ENCODE peak calls at places on chromosomes 7 and 10, in five cellular contexts. D, V, S, K and N are unnamed samples.

GRCh38 chr7:17126413-17127374 is 171.8 kb upstream of the AHR start:
- DNase-seq in V (peak; percentile 46), K (no peak), D (no peak), S (no peak), N (no peak)

GRCh38 chr7:134636008-134636449 is 10.6 kb upstream of the BPGM start:
- DNase-seq in S (no peak), V (no peak), D (no peak), K (no peak), N (peak; percentile 73)

GRCh38 chr10:129955591-129956284 is 8.3 kb downstream of the EBF3 start:
- DNase-seq in D (peak; percentile 43), V (no peak), S (no peak), K (no peak), N (no peak)

GRCh38 chr10:6694447-6695155 is 114.5 kb upstream of the PRKCQ start:
- DNase-seq in S (no peak), K (no peak), D (peak; percentile 22), V (no peak), N (no peak)

GRCh38 chr10:77478248-77478963 is 159.2 kb downstream of the KCNMA1 start:
- DNase-seq in K (no peak), V (peak; percentile 96), D (no peak), S (no peak), N (no peak)

GRCh38 chr7:13989138-13989943 is at the start of gene ETV1:
- DNase-seq in K (peak; percentile 80), D (peak; percentile 56), S (peak; percentile 76), V (peak; percentile 60), N (no peak)

GRCh38 chr7:157683251-157684156 is 346.7 kb downstream of the DNAJB6 start:
- DNase-seq in S (peak; percentile 38), K (no peak), V (no peak), D (no peak), N (no peak)

GRCh38 chr10:43355749-43356371 is 15.6 kb upstream of the FXYD4 start:
- DNase-seq in D (peak; percentile 82), V (no peak), S (no peak), K (no peak), N (no peak)

GRCh38 chr10:17062009-17062408 is 67.6 kb downstream of the CUBN start:
- DNase-seq in V (peak; percentile 90), K (no peak), D (peak; percentile 11), S (no peak), N (no peak)

GRCh38 chr10:80171248-80171660 is 34.1 kb downstream of the ANXA11 start:
- DNase-seq in S (no peak), K (no peak), D (no peak), V (no peak), N (no peak)

GRCh38 chr10:47158116-47159071 is 141.6 kb upstream of the GDF10 start:
- DNase-seq in D (no peak), S (no peak), K (no peak), V (no peak), N (no peak)

GRCh38 chr7:2041496-2042367 is 191.0 kb downstream of the MAD1L1 start:
- DNase-seq in V (no peak), K (no peak), D (no peak), S (peak; percentile 15), N (no peak)

GRCh38 chr7:38796636-38797501 is 112.1 kb downstream of the VPS41 start:
- DNase-seq in S (peak; percentile 41), V (peak; percentile 67), K (peak; percentile 25), D (peak; percentile 58), N (peak; percentile 15)
- TF ChIP-seq RCOR1 in S (no peak), V (no peak), K (no peak), D (no peak), N (no peak)

DNA sequence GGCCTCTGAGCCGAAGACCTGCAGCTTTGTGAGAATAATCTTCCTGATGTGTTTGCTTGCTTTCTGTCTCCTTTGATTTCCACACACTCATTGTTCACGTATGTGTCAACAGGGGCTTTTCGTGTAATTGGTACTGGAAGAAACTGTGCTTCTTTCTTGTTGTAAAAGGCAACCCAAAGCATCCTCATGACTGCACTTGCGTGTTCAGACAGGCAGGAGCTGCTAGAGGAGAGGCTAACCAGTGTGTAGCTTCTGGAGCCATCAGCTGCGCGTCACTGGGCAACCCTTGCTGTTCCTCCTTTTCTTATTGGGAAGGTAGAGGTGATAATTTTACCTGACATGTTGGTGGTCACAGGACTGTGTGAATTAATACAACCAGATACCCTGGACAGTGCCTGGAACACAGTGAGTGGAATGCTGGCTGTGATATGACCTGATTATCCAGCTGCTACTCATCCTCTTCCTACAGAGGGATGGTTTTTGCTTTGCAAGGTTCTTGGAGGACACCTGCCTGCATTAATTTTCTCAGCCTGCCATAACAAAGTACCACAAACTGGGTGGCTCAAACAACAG is 213.0 kb downstream of the ABCA13 start:
- DNase-seq in V (no peak), K (no peak), S (no peak), D (no peak), N (no peak)
- TF ChIP-seq RCOR1 in V (no peak), K (no peak), S (no peak), D (no peak), N (no peak)

GRCh38 chr7:88339195-88339922 is 32.7 kb upstream of the STEAP4 start:
- DNase-seq in K (no peak), V (no peak), D (no peak), S (peak; percentile 17), N (no peak)
- TF ChIP-seq RCOR1 in K (no peak), V (no peak), D (no peak), S (no peak), N (no peak)

GRCh38 chr10:84159076-84159475 is 14.5 kb upstream of the GPR15LG start:
- DNase-seq in D (no peak), S (no peak), V (no peak), K (no peak), N (no peak)
- TF ChIP-seq RCOR1 in D (no peak), S (no peak), V (no peak), K (no peak), N (no peak)

GRCh38 chr7:20793258-20793657 is 6.6 kb upstream of the SP8 start:
- DNase-seq in V (no peak), K (no peak), D (no peak), S (no peak), N (no peak)
- TF ChIP-seq RCOR1 in V (no peak), K (no peak), D (no peak), S (no peak), N (no peak)

GRCh38 chr7:138491612-138492386 is 31.7 kb downstream of the TRIM24 start:
- DNase-seq in D (no peak), S (no peak), K (no peak), V (no peak), N (no peak)
- TF ChIP-seq RCOR1 in D (no peak), S (no peak), K (no peak), V (no peak), N (no peak)

DNA sequence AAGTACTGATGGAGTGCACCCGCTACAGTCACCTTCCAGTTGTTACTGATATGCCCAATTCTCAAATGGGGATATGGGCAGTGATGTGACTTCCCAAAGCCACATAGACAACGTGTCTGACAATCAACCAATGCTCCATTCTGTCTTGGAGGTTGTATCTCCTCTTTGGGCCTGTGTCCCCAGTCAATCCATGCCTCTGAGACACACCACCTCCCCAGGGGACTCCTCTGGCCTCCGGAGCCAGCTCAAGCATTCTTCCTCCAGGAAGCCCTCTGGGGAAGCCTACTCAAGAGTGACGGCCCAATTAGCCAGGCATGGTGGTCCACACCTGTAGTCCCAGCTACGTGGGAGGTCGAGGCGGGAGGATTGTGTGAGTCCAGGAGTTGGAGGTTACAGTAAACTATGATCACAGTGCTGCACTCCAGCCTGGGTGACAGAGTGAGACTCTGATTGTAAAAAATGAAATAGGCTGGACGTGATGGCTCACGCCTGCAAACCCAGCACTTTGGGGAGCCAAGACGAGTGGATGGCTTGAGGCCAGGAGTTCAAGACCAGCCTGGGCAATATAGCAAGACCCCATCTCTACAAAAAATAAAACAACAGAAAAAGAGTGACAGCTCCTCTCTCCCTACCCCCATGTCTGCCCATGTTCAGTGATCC is 99.5 kb upstream of the TNRC18 start:
- DNase-seq in S (no peak), K (no peak), D (peak; percentile 73), V (peak; percentile 54), N (no peak)
- TF ChIP-seq RCOR1 in S (no peak), K (no peak), D (no peak), V (no peak), N (no peak)

DNA sequence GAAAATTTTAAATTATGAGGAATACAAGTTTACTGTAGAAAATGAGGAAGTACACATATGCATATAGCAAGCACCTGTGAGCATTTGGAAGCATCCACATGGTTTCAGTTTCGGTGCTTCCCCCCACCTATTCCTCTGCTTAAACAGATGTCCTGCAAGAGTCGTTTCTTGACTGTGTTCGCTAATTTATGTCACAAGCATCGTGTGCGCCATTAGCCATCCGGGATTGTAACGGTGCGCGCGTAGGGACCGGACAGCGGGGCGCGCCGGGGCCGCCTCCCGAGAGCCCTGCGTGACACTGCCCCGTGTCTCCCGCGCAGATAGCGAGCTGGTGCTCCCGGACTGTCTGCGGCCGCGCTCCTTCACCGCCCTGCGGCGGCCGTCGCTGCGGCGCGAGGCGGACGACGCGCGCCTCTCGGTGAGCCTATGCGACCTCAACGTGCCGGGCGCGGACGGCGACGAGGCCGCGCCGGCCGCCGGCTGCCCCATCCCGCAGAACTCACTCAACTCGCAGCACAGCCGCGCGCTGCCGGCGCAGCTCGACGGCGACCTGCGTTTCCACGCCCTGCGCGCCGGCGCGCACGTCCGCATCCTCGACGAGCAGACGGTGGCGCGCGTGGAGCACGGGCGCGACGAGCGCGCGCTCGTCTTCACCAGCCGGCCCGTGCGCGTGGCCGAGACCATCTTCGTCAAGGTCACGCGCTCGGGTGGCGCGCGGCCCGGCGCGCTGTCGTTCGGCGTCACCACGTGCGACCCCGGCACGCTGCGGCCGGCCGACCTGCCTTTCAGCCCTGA is 90.9 kb downstream of the NEURL1 start:
- DNase-seq in V (no peak), K (no peak), S (no peak), D (no peak), N (no peak)
- TF ChIP-seq RCOR1 in V (no peak), K (no peak), S (no peak), D (no peak), N (no peak)

GRCh38 chr7:46022397-46022796 is 101.3 kb upstream of the IGFBP3 start:
- DNase-seq in D (no peak), K (no peak), S (peak; percentile 37), V (no peak), N (no peak)

GRCh38 chr7:46029111-46029704 is 108.1 kb upstream of the IGFBP3 start:
- DNase-seq in D (no peak), K (no peak), S (peak; percentile 24), V (no peak), N (no peak)

GRCh38 chr7:46024263-46024916 is 103.3 kb upstream of the IGFBP3 start:
- DNase-seq in S (no peak), D (no peak), K (no peak), V (no peak), N (no peak)

GRCh38 chr7:46028246-46028645 is 107.2 kb upstream of the IGFBP3 start:
- DNase-seq in S (no peak), V (no peak), K (no peak), D (no peak), N (no peak)

GRCh38 chr7:46026741-46027140 is 105.7 kb upstream of the IGFBP3 start:
- DNase-seq in K (no peak), V (no peak), D (no peak), S (no peak), N (no peak)
- TF ChIP-seq RCOR1 in K (no peak), V (no peak), D (no peak), S (no peak), N (no peak)